ENCODE peak calls at places on chromosomes 7 and 10, in five cellular contexts. V, K, O, B and Y are unnamed samples.
A peak's percentile ranks its signal among the peaks of the same experiment; 100 is the strongest.

GRCh38 chr7:137169282-137169698 is 174.2 kb downstream of the PTN start:
- DNase-seq in K (peak; percentile 90), O (peak; percentile 51), V (no peak), B (no peak), Y (peak; percentile 84)

GRCh38 chr7:129043012-129043411 is 11.9 kb downstream of the TNPO3 start:
- DNase-seq in V (no peak), O (no peak), B (no peak), K (no peak), Y (no peak)

GRCh38 chr7:44282601-44283171 is 42.7 kb downstream of the CAMK2B start:
- DNase-seq in V (no peak), B (no peak), K (no peak), O (peak; percentile 22), Y (no peak)

GRCh38 chr10:29591416-29591968 is 43.3 kb downstream of the SVIL start:
- DNase-seq in O (no peak), B (no peak), V (no peak), K (no peak), Y (no peak)

GRCh38 chr7:131602994-131603372 is 46.6 kb upstream of the PODXL start:
- DNase-seq in V (no peak), K (no peak), O (no peak), B (no peak), Y (no peak)

GRCh38 chr10:77939561-77940001 is 13.0 kb upstream of the DLG5 start:
- DNase-seq in B (no peak), V (no peak), O (peak; percentile 39), K (peak; percentile 88), Y (no peak)

GRCh38 chr7:6200971-6201370 is 71.5 kb downstream of the CYTH3 start:
- DNase-seq in K (no peak), V (no peak), O (no peak), B (no peak), Y (no peak)

GRCh38 chr10:73263948-73264347 is 11.5 kb upstream of the MRPS16 start:
- DNase-seq in K (no peak), V (no peak), O (no peak), B (no peak), Y (peak; percentile 32)

GRCh38 chr10:1414893-1415292 is 322.4 kb downstream of the ADARB2 start:
- DNase-seq in O (no peak), V (no peak), B (no peak), K (no peak), Y (no peak)

GRCh38 chr7:148927141-148927540 is 43.0 kb upstream of the EZH2 start:
- DNase-seq in B (no peak), O (no peak), V (no peak), K (peak; percentile 78), Y (no peak)

GRCh38 chr7:4841836-4842235 is 20.0 kb downstream of the PAPOLB start:
- DNase-seq in O (no peak), K (no peak), V (no peak), B (no peak), Y (no peak)

GRCh38 chr7:152925412-152926147 is 166.0 kb downstream of the ACTR3B start:
- DNase-seq in O (no peak), K (peak; percentile 82), B (no peak), V (no peak), Y (no peak)

GRCh38 chr10:114697061-114697598 is 39.1 kb upstream of the ABLIM1 start:
- DNase-seq in K (no peak), O (peak; percentile 92), B (no peak), V (no peak), Y (no peak)

GRCh38 chr10:102681696-102682095 is 32.5 kb downstream of the ARL3 start:
- DNase-seq in O (no peak), B (no peak), K (no peak), V (no peak), Y (no peak)

GRCh38 chr10:31157125-31157983 is 125.7 kb upstream of the ZNF438 start:
- DNase-seq in V (no peak), O (peak; percentile 80), B (no peak), K (peak; percentile 61), Y (no peak)

GRCh38 chr7:84532196-84532595 is 337.6 kb upstream of the SEMA3A start:
- DNase-seq in B (no peak), V (no peak), O (no peak), K (peak; percentile 12), Y (no peak)